ENCODE peak calls at places on chromosome 11, in nine cellular contexts. W is CD4-positive, alpha-beta T cell; X is activated gamma-delta T cell treated with Interleukin-2 at 50 U/mL for 16 hours; F is body of pancreas; U is stimulated activated CD4-positive, alpha-beta T cell treated with anti-CD3 and anti-CD28 coated beads, Interleukin-1b, Interleukin-23, amount 100 ng/mL, for 24 hours; G is M059J; B is NCI-H460; T is stimulated activated CD8-positive, alpha-beta memory T cell treated with anti-CD3 and anti-CD28 coated beads, Interleukin-4, amount 100 ng/mL, for 48 hours; P is posterior vena cava. N is an unnamed sample.

GRCh38 chr11:69653406-69653960 is 12.5 kb downstream of the CCND1 start:
- DNase-seq in W (no peak), X (no peak), F (no peak), U (no peak), G (no peak), B (no peak), T (no peak), P (peak), N (no peak)

GRCh38 chr11:105164226-105164625 is 24.7 kb upstream of the CARD18 start:
- DNase-seq in W (no peak), X (no peak), F (no peak), U (no peak), G (no peak), B (no peak), T (no peak), P (no peak), N (no peak)

GRCh38 chr11:4865855-4866254 is 15.8 kb upstream of the OR51T1 start:
- DNase-seq in W (no peak), X (no peak), F (no peak), U (no peak), G (no peak), B (no peak), T (no peak), P (no peak), N (no peak)

GRCh38 chr11:62810748-62811147 is 5.5 kb upstream of the NXF1 start:
- DNase-seq in W (no peak), X (no peak), F (no peak), U (no peak), G (no peak), B (no peak), T (no peak), P (no peak), N (no peak)

GRCh38 chr11:97937501-97937900 is 1083.2 kb upstream of the CNTN5 start:
- DNase-seq in W (no peak), X (no peak), F (no peak), U (no peak), G (peak), B (no peak), T (no peak), P (no peak), N (no peak)

GRCh38 chr11:36360318-36360717 is 64.2 kb downstream of the PRR5L start:
- DNase-seq in W (no peak), X (no peak), F (no peak), U (no peak), G (no peak), B (no peak), T (no peak), P (no peak), N (no peak)

GRCh38 chr11:111939836-111940604 is 2.9 kb downstream of the DIXDC1 start:
- DNase-seq in W (no peak), X (no peak), F (no peak), U (no peak), G (peak), B (no peak), T (no peak), P (no peak), N (no peak)

GRCh38 chr11:57501951-57502350 is 13.6 kb downstream of the SLC43A1 start:
- DNase-seq in W (no peak), X (no peak), F (peak), U (no peak), G (peak), B (no peak), T (no peak), P (no peak), N (no peak)

GRCh38 chr11:110184466-110184865 is 91.3 kb downstream of the ZC3H12C start:
- DNase-seq in W (no peak), X (no peak), F (no peak), U (no peak), G (no peak), B (no peak), T (no peak), P (peak), N (no peak)

GRCh38 chr11:17601206-17602075 is 54.4 kb downstream of the OTOG start:
- DNase-seq in W (no peak), X (no peak), F (no peak), U (no peak), G (peak), B (no peak), T (peak), P (no peak), N (no peak)

GRCh38 chr11:95692526-95693270 is 96.9 kb downstream of the FAM76B start:
- DNase-seq in W (no peak), X (no peak), F (no peak), U (no peak), G (no peak), B (no peak), T (no peak), P (no peak), N (no peak)

GRCh38 chr11:16782226-16782919 is 43.9 kb downstream of the C11orf58 start:
- DNase-seq in W (no peak), X (no peak), F (no peak), U (no peak), G (no peak), B (no peak), T (no peak), P (peak), N (no peak)

GRCh38 chr11:7576671-7577225 is 62.9 kb downstream of the PPFIBP2 start:
- DNase-seq in W (no peak), X (no peak), F (no peak), U (no peak), G (peak), B (no peak), T (no peak), P (no peak), N (no peak)

GRCh38 chr11:46378296-46378695 is 3.2 kb upstream of the MDK start:
- DNase-seq in W (no peak), X (no peak), F (no peak), U (no peak), G (no peak), B (no peak), T (no peak), P (no peak), N (no peak)

GRCh38 chr11:86360775-86361395 is 13.8 kb upstream of the CCDC81 start:
- DNase-seq in W (no peak), X (no peak), F (no peak), U (no peak), G (peak), B (peak), T (no peak), P (no peak), N (no peak)

GRCh38 chr11:128465946-128466688 is 121.2 kb downstream of the ETS1 start:
- DNase-seq in W (no peak), X (no peak), F (no peak), U (no peak), G (no peak), B (no peak), T (peak), P (no peak), N (no peak)

GRCh38 chr11:10314199-10315072 is 9.6 kb downstream of the ADM start:
- DNase-seq in W (no peak), X (no peak), F (no peak), U (no peak), G (peak), B (peak), T (no peak), P (no peak), N (no peak)

GRCh38 chr11:86245369-86246292 is 1.1 kb downstream of the EED start:
- DNase-seq in W (no peak), X (peak), F (peak), U (no peak), G (peak), B (no peak), T (peak), P (no peak), N (no peak)

GRCh38 chr11:8807544-8808225 is 103.3 kb upstream of the AKIP1 start:
- DNase-seq in W (no peak), X (no peak), F (no peak), U (no peak), G (peak), B (no peak), T (no peak), P (no peak), N (no peak)

GRCh38 chr11:7321708-7322448 is 70.2 kb downstream of the SYT9 start:
- DNase-seq in W (no peak), X (no peak), F (no peak), U (no peak), G (no peak), B (no peak), T (no peak), P (no peak), N (no peak)

GRCh38 chr11:113475160-113475761 is at the start of gene DRD2:
- DNase-seq in W (no peak), X (no peak), F (no peak), U (no peak), G (peak), B (no peak), T (no peak), P (no peak), N (no peak)

GRCh38 chr11:68021167-68021787 is 9.2 kb upstream of the NDUFS8 start:
- DNase-seq in W (no peak), X (no peak), F (peak), U (no peak), G (peak), B (no peak), T (no peak), P (no peak), N (no peak)

GRCh38 chr11:12123177-12123576 is 12.8 kb downstream of the MICAL2 start:
- DNase-seq in W (no peak), X (no peak), F (no peak), U (no peak), G (peak), B (no peak), T (no peak), P (no peak), N (no peak)

GRCh38 chr11:67689178-67689577 is 14.8 kb upstream of the ALDH3B2 start:
- DNase-seq in W (no peak), X (no peak), F (no peak), U (no peak), G (peak), B (no peak), T (no peak), P (no peak), N (no peak)

GRCh38 chr11:132402056-132402684 is 1031.8 kb downstream of the NTM start:
- DNase-seq in W (no peak), X (no peak), F (no peak), U (no peak), G (peak), B (peak), T (no peak), P (no peak), N (no peak)